ENCODE peak calls at places on chromosome 18, in five cellular contexts. X is HepG2, T is GM12878, Z is upper lobe of left lung, E is K562. Y is an unnamed sample.

GRCh38 chr18:6747646-6748045 is 18.1 kb downstream of the ARHGAP28 start:
- ATAC-seq in X (no peak), T (no peak), Z (peak), E (no peak), Y (no peak)

GRCh38 chr18:6764382-6764781 is 34.9 kb downstream of the ARHGAP28 start:
- ATAC-seq in X (no peak), T (no peak), Z (no peak), E (peak), Y (no peak)

GRCh38 chr18:11909597-11910026 is 1.5 kb upstream of the MPPE1 start:
- ATAC-seq in X (no peak), T (peak), Z (peak), E (no peak), Y (peak)

GRCh38 chr18:26562568-26562967 is 14.2 kb upstream of the KCTD1 start:
- ATAC-seq in X (no peak), T (no peak), Z (no peak), E (no peak), Y (no peak)

GRCh38 chr18:79935098-79935480 is 16.4 kb downstream of the SLC66A2 start:
- ATAC-seq in X (peak), T (no peak), Z (no peak), E (no peak), Y (no peak)

GRCh38 chr18:25223899-25224607 is 127.9 kb downstream of the ZNF521 start:
- ATAC-seq in X (no peak), T (no peak), Z (peak), E (no peak), Y (no peak)

GRCh38 chr18:69631281-69631680 is 230.6 kb downstream of the DOK6 start:
- ATAC-seq in X (no peak), T (no peak), Z (no peak), E (no peak), Y (no peak)

GRCh38 chr18:6638470-6638869 is 91.0 kb upstream of the ARHGAP28 start:
- ATAC-seq in X (no peak), T (no peak), Z (no peak), E (no peak), Y (no peak)

GRCh38 chr18:80210312-80211083 is 36.8 kb downstream of the PARD6G start:
- ATAC-seq in X (no peak), T (peak), Z (no peak), E (no peak), Y (no peak)

GRCh38 chr18:41312241-41312590 is 642.8 kb upstream of the PIK3C3 start:
- ATAC-seq in X (no peak), T (no peak), Z (no peak), E (no peak), Y (no peak)

GRCh38 chr18:79211844-79212243 is 142.7 kb downstream of the ATP9B start:
- ATAC-seq in X (no peak), T (no peak), Z (no peak), E (no peak), Y (no peak)

GRCh38 chr18:65990944-65991708 is 240.3 kb downstream of the CDH7 start:
- ATAC-seq in X (no peak), T (no peak), Z (no peak), E (no peak), Y (no peak)

GRCh38 chr18:42011053-42011452 is 56.0 kb downstream of the PIK3C3 start:
- ATAC-seq in X (no peak), T (peak), Z (no peak), E (no peak), Y (no peak)

GRCh38 chr18:72752220-72752619 is 115.6 kb downstream of the NETO1 start:
- ATAC-seq in X (peak), T (no peak), Z (no peak), E (no peak), Y (no peak)

GRCh38 chr18:2050016-2050415 is 521.3 kb downstream of the METTL4 start:
- ATAC-seq in X (no peak), T (no peak), Z (no peak), E (no peak), Y (no peak)

GRCh38 chr18:6561029-6561861 is 146.5 kb upstream of the L3MBTL4 start:
- ATAC-seq in X (no peak), T (no peak), Z (peak), E (peak), Y (peak)

GRCh38 chr18:57131782-57132181 is 15.1 kb upstream of the BOD1L2 start:
- ATAC-seq in X (no peak), T (no peak), Z (no peak), E (no peak), Y (no peak)

DNA sequence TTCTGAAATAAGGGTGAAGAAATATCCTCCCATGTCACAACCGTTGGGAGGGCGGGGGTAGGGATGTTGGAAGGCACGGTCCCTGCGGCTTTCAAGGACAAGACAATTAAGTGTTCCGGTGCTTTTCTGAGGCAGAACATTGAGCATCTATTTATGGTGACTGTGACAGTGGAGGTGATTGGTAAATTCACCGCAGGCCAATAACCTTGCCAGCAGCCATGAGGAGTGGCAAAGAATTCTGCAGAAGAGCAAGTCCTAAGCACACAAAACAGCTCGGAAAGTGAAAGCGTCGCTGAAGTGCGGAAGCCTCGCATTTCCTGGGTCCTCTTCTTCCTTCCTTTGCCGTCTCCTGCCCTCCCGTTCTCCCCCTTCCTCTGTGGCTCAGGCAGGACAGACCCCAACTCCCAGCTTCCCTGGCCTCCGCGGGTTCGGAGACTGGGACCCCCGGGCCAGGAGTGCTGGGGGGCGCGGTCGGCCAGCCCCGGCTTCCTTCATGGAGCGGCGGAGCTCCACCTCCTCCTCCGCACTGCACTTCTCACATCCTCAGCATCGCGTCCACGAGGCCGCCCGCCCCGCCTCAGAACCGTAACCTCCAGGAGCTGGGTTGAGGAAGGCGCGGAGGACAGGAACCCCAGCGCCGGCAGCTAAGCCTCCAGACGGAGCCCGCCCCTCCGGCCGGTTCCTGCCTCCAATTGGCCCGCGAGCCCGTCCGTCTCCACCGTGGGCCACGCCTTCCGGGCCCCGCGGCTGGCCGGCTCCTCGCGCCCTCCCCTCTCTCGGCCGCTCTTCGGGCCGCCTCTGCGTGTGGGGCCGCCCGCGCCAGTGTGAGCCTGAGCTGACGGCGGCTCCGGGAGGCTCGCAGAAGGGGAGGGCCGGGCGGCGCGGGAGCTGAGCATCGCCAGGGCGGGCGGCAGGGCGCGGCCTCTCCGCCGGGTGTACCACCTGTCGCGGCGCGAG is at the start of gene ME2:
- ATAC-seq in X (peak), T (peak), Z (peak), E (peak), Y (peak)
- TF ChIP-seq POLR2AphosphoS5 in X (peak), T (peak), Z (peak), E (peak), Y (peak)

DNA sequence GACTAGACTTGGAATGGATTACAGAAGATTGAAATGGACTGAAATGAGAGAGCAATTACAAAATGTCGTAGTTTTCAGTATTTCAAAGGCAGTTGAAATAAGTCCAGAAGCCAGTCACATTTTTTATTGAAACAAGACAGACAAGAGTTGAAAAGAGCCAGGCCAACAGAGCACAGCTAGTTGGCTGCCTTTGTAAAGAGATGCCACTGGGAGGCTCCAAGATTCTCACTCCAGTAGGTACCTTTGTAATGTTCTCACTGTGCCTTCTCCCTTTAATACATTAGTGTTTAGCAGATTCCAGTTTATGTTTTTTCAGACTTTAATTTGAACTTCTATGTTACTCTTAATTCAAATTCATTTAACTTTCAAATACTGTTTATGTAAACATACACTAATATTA is 234.8 kb downstream of the DSEL start:
- ATAC-seq in X (no peak), T (no peak), Z (no peak), E (no peak), Y (no peak)
- TF ChIP-seq CTCF in X (no peak), T (no peak), Z (no peak), E (no peak), Y (no peak)

GRCh38 chr18:23092121-23092520 is 43.2 kb upstream of the CABLES1 start:
- ATAC-seq in X (no peak), T (no peak), Z (no peak), E (no peak), Y (no peak)
- TF ChIP-seq EP300 in X (no peak), T (no peak), Z (no peak), E (no peak), Y (no peak)

GRCh38 chr18:22987547-22988182 is 54.5 kb downstream of the RBBP8 start:
- ATAC-seq in X (no peak), T (peak), Z (no peak), E (no peak), Y (no peak)
- TF ChIP-seq POLR2AphosphoS5 in X (no peak), T (no peak), Z (no peak), E (no peak), Y (no peak)

DNA sequence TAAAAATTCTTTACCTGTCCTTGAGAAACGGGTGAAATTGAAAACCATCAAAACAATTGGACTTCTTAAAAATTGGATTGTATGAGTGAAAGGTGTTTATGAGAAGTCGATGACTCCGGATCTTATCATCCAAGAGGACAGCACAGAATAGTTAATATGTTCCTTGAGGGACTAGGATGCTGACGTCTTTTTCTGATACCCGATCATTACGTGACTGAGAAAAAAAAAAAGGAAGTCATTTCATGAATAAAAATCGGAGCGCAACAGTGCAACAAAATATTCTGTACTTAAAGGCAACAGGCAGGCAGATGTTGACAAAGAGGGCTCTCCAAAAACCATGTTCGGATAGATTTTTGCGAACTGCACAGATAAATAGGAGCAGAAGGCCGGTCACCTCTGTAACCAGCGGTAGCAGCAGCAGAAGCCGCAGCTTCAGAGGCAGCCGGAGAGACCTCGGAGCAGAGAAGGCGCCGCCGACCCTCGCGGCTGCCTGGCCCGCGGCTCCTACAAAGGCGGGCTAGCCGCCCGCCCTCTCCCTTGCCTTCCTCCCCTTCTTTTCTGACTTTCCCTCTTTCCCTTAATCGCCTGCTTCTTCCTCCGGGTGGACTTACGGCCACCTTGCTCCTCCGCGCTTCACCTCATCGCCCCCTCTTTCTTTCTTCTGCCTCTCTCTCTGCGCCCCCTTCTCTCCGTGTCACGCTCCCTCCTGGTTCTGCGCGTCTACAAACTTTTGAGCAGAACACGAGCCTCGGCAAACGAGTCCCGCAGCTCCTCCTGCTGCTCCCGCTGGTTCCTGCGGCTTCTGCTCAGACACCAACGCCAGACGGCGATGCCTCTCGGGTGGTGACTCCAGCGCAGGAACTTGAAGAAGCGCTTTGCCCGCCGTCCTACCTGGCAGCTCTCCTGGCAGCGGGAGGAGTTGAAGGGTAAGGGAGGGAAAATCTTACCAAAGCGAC is at the start of gene ADCYAP1:
- ATAC-seq in X (no peak), T (no peak), Z (no peak), E (peak), Y (no peak)
- TF ChIP-seq CTCF in X (no peak), T (no peak), Z (no peak), E (no peak), Y (no peak)

GRCh38 chr18:67139899-67140298 is 376.6 kb downstream of the DSEL start:
- ATAC-seq in X (no peak), T (no peak), Z (no peak), E (no peak), Y (no peak)

GRCh38 chr18:67140495-67140894 is 376.0 kb downstream of the DSEL start:
- ATAC-seq in X (no peak), T (no peak), Z (no peak), E (no peak), Y (no peak)

GRCh38 chr18:67142604-67143003 is 373.9 kb downstream of the DSEL start:
- ATAC-seq in X (no peak), T (no peak), Z (no peak), E (no peak), Y (no peak)

GRCh38 chr18:67145586-67146292 is 370.8 kb downstream of the DSEL start:
- ATAC-seq in X (peak), T (no peak), Z (no peak), E (no peak), Y (no peak)

GRCh38 chr18:67144342-67144741 is 372.2 kb downstream of the DSEL start:
- ATAC-seq in X (no peak), T (no peak), Z (no peak), E (no peak), Y (no peak)
- TF ChIP-seq EP300 in X (no peak), T (no peak), Z (no peak), E (no peak), Y (no peak)

GRCh38 chr18:56083097-56083865 is 495.3 kb upstream of the TCF4 start:
- ATAC-seq in X (no peak), T (no peak), Z (no peak), E (no peak), Y (peak)
- TF ChIP-seq POLR2AphosphoS5 in X (no peak), T (no peak), Z (no peak), E (no peak), Y (no peak)

DNA sequence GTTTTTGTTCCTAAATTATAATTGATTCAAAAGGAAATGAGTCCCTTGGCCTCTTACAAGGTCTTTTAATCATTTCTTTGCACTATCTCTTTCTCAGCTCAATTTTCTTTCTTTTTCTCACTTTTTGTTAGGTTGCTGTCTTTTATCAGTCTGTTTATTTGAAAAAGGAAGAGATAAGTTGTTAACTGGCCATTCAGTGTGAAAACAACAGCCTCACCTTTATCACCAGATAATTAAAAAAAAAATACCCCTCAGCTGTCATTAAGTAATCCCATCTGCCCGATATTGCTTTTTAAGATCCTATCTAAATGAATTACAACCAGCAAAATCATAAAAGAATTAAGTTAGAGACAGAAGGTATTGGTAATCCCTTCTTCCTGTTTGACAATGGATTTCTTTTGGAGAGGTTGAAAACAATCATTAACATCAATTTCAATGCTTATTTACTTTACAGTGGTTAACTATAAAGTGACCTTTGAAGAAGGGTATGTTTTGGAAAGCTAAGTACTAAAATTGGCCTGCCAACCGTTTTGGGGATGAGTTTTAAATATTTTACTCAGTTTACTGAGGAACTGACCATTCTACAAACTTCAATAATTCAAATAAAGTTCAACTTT is 104.9 kb downstream of the TGIF1 start:
- ATAC-seq in X (no peak), T (no peak), Z (no peak), E (no peak), Y (no peak)
- TF ChIP-seq CTCF in X (no peak), T (no peak), Z (no peak), E (no peak), Y (no peak)

DNA sequence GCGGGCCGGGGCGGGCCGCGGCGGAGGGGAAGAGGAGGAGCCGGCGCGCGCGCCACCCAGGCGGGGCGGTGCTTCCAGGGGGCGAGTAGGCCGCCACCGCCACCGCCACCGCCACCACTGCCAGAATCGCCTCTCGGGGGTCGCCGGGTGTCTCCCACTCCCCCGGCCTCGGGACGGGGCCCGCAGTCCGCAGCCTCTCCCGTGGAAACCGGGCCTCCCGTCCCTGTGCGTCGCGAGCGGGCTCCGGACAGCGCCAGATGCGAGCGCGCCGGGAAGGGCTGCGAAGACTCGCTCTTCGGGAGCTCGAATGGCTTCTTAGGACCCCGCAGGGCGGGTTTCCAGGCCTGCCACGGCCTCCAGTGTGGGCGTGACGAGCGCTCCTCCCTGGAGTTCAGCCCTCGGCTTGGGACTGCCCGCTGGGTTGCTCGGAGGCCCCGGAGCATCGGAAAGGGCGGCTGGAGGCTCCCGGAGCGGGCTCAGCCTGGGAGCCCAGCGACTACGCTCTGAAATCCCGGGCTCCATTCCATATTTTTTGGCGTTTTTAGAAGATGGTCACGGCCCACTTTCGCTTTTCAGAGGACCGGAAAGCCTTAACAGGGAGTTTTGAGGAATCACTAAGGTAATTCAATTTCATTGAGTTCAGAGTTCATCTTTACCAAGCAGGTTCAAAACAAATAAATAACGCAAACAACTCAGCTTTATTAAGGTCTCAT is 391 bp upstream of the KDSR start:
- ATAC-seq in X (peak), T (peak), Z (peak), E (peak), Y (peak)
- TF ChIP-seq EP300 in X (no peak), T (no peak), Z (no peak), E (no peak), Y (no peak)

GRCh38 chr18:35888329-35888728 is 84.2 kb upstream of the RMP24 start:
- ATAC-seq in X (no peak), T (no peak), Z (no peak), E (no peak), Y (no peak)
- TF ChIP-seq POLR2AphosphoS5 in X (no peak), T (no peak), Z (no peak), E (no peak), Y (no peak)

Y was measured in gastroesophageal sphincter.